ENCODE peak calls at places on chromosome 13, in eight cellular contexts. One of them, this sample, is unnamed.

GRCh38 chr13:104740616-104741222 is 1674.5 kb upstream of the SLC10A2 start:
- DNase-seq in fibroblast of lung: no peak
- DNase-seq in colonic mucosa: no peak
- DNase-seq in neural progenitor cell: no peak
- DNase-seq in HepG2: no peak
- DNase-seq in neuronal stem cell: no peak
- DNase-seq in GM12878: no peak
- DNase-seq in IMR-90: no peak
- DNase-seq in this sample: no peak

GRCh38 chr13:45403081-45403480 is 15.1 kb downstream of the SLC25A30 start:
- DNase-seq in fibroblast of lung: no peak
- DNase-seq in IMR-90: no peak
- DNase-seq in colonic mucosa: no peak
- DNase-seq in neural progenitor cell: no peak
- DNase-seq in HepG2: no peak
- DNase-seq in neuronal stem cell: no peak
- DNase-seq in GM12878: no peak
- DNase-seq in this sample: no peak

GRCh38 chr13:97017322-97017721 is 23.0 kb upstream of the OXGR1 start:
- DNase-seq in IMR-90: no peak
- DNase-seq in HepG2: no peak
- DNase-seq in fibroblast of lung: no peak
- DNase-seq in GM12878: no peak
- DNase-seq in neural progenitor cell: no peak
- DNase-seq in colonic mucosa: no peak
- DNase-seq in neuronal stem cell: no peak
- DNase-seq in this sample: no peak

GRCh38 chr13:85755123-85755522 is 44.1 kb downstream of the SLITRK6 start:
- DNase-seq in HepG2: no peak
- DNase-seq in colonic mucosa: no peak
- DNase-seq in neural progenitor cell: no peak
- DNase-seq in IMR-90: peak; percentile 1
- DNase-seq in fibroblast of lung: peak; percentile 13
- DNase-seq in neuronal stem cell: no peak
- DNase-seq in GM12878: no peak
- DNase-seq in this sample: no peak

GRCh38 chr13:20475927-20476691 is 49.5 kb downstream of the CRYL1 start:
- DNase-seq in GM12878: peak; percentile 65
- DNase-seq in colonic mucosa: no peak
- DNase-seq in fibroblast of lung: peak; percentile 35
- DNase-seq in IMR-90: no peak
- DNase-seq in neuronal stem cell: no peak
- DNase-seq in HepG2: no peak
- DNase-seq in neural progenitor cell: peak; percentile 26
- DNase-seq in this sample: no peak

GRCh38 chr13:45257638-45258338 is 56.9 kb upstream of the KCTD4 start:
- DNase-seq in neural progenitor cell: no peak
- DNase-seq in GM12878: no peak
- DNase-seq in IMR-90: peak; percentile 54
- DNase-seq in fibroblast of lung: peak; percentile 57
- DNase-seq in colonic mucosa: no peak
- DNase-seq in neuronal stem cell: no peak
- DNase-seq in HepG2: no peak
- DNase-seq in this sample: peak; percentile 14

GRCh38 chr13:39144941-39145533 is 106.8 kb downstream of the NHLRC3 start:
- DNase-seq in HepG2: no peak
- DNase-seq in neural progenitor cell: peak; percentile 82
- DNase-seq in fibroblast of lung: peak; percentile 55
- DNase-seq in GM12878: no peak
- DNase-seq in neuronal stem cell: peak; percentile 47
- DNase-seq in colonic mucosa: peak; percentile 52
- DNase-seq in IMR-90: peak; percentile 70
- DNase-seq in this sample: peak; percentile 87

GRCh38 chr13:113906566-113906965 is 42.7 kb upstream of the GAS6 start:
- DNase-seq in HepG2: no peak
- DNase-seq in GM12878: no peak
- DNase-seq in neural progenitor cell: no peak
- DNase-seq in neuronal stem cell: no peak
- DNase-seq in fibroblast of lung: no peak
- DNase-seq in IMR-90: no peak
- DNase-seq in colonic mucosa: peak; percentile 16
- DNase-seq in this sample: no peak

GRCh38 chr13:109700176-109700575 is 86.2 kb downstream of the IRS2 start:
- DNase-seq in fibroblast of lung: peak; percentile 81
- DNase-seq in neural progenitor cell: no peak
- DNase-seq in GM12878: no peak
- DNase-seq in IMR-90: peak; percentile 24
- DNase-seq in neuronal stem cell: no peak
- DNase-seq in HepG2: no peak
- DNase-seq in colonic mucosa: peak; percentile 96
- DNase-seq in this sample: peak; percentile 15

GRCh38 chr13:113962975-113963374 is 10.9 kb downstream of the C13orf46 start:
- DNase-seq in colonic mucosa: no peak
- DNase-seq in HepG2: no peak
- DNase-seq in GM12878: no peak
- DNase-seq in fibroblast of lung: no peak
- DNase-seq in neural progenitor cell: no peak
- DNase-seq in IMR-90: no peak
- DNase-seq in neuronal stem cell: no peak
- DNase-seq in this sample: no peak

GRCh38 chr13:110275931-110276552 is 30.9 kb downstream of the COL4A1 start:
- DNase-seq in HepG2: no peak
- DNase-seq in fibroblast of lung: no peak
- DNase-seq in neuronal stem cell: no peak
- DNase-seq in neural progenitor cell: no peak
- DNase-seq in colonic mucosa: no peak
- DNase-seq in IMR-90: no peak
- DNase-seq in GM12878: no peak
- DNase-seq in this sample: peak; percentile 68

GRCh38 chr13:51524312-51524711 is 60.0 kb upstream of the WDFY2 start:
- DNase-seq in neural progenitor cell: no peak
- DNase-seq in GM12878: no peak
- DNase-seq in fibroblast of lung: peak; percentile 16
- DNase-seq in colonic mucosa: no peak
- DNase-seq in IMR-90: peak; percentile 44
- DNase-seq in neuronal stem cell: no peak
- DNase-seq in HepG2: peak; percentile 95
- DNase-seq in this sample: no peak

GRCh38 chr13:94656766-94657165 is 55.1 kb downstream of the GPR180 start:
- DNase-seq in neural progenitor cell: no peak
- DNase-seq in fibroblast of lung: peak; percentile 96
- DNase-seq in IMR-90: peak; percentile 99
- DNase-seq in colonic mucosa: no peak
- DNase-seq in neuronal stem cell: no peak
- DNase-seq in HepG2: no peak
- DNase-seq in GM12878: peak; percentile 12
- DNase-seq in this sample: peak; percentile 84

GRCh38 chr13:32911506-32911905 is 104.7 kb upstream of the KL start:
- DNase-seq in colonic mucosa: no peak
- DNase-seq in IMR-90: peak; percentile 57
- DNase-seq in fibroblast of lung: no peak
- DNase-seq in GM12878: no peak
- DNase-seq in HepG2: peak; percentile 36
- DNase-seq in neural progenitor cell: peak; percentile 54
- DNase-seq in neuronal stem cell: peak; percentile 9
- DNase-seq in this sample: peak; percentile 59

GRCh38 chr13:111241006-111241755 is 79.3 kb upstream of the TEX29 start:
- DNase-seq in fibroblast of lung: no peak
- DNase-seq in HepG2: no peak
- DNase-seq in GM12878: no peak
- DNase-seq in neuronal stem cell: no peak
- DNase-seq in neural progenitor cell: peak; percentile 45
- DNase-seq in IMR-90: no peak
- DNase-seq in colonic mucosa: no peak
- DNase-seq in this sample: no peak

GRCh38 chr13:33184530-33184929 is 101.0 kb downstream of the STARD13 start:
- DNase-seq in GM12878: no peak
- DNase-seq in colonic mucosa: no peak
- DNase-seq in fibroblast of lung: no peak
- DNase-seq in neuronal stem cell: no peak
- DNase-seq in HepG2: no peak
- DNase-seq in neural progenitor cell: no peak
- DNase-seq in IMR-90: no peak
- DNase-seq in this sample: no peak

GRCh38 chr13:52845766-52846566 is 2.5 kb downstream of the PCDH8 start:
- DNase-seq in neural progenitor cell: peak; percentile 85
- DNase-seq in IMR-90: no peak
- DNase-seq in GM12878: no peak
- DNase-seq in colonic mucosa: peak; percentile 45
- DNase-seq in HepG2: no peak
- DNase-seq in neuronal stem cell: peak; percentile 69
- DNase-seq in fibroblast of lung: peak; percentile 3
- DNase-seq in this sample: no peak

GRCh38 chr13:63455938-63456337 is 2040.3 kb upstream of the PCDH20 start:
- DNase-seq in neuronal stem cell: no peak
- DNase-seq in neural progenitor cell: peak; percentile 17
- DNase-seq in IMR-90: no peak
- DNase-seq in fibroblast of lung: no peak
- DNase-seq in colonic mucosa: no peak
- DNase-seq in GM12878: no peak
- DNase-seq in HepG2: no peak
- DNase-seq in this sample: no peak

GRCh38 chr13:85597790-85598500 is 201.3 kb downstream of the SLITRK6 start:
- DNase-seq in colonic mucosa: no peak
- DNase-seq in fibroblast of lung: peak; percentile 61
- DNase-seq in neural progenitor cell: no peak
- DNase-seq in IMR-90: peak; percentile 73
- DNase-seq in GM12878: no peak
- DNase-seq in HepG2: no peak
- DNase-seq in neuronal stem cell: no peak
- DNase-seq in this sample: no peak

GRCh38 chr13:106683179-106683578 is 115.2 kb upstream of the ARGLU1 start:
- DNase-seq in colonic mucosa: no peak
- DNase-seq in GM12878: no peak
- DNase-seq in fibroblast of lung: no peak
- DNase-seq in neural progenitor cell: no peak
- DNase-seq in HepG2: peak; percentile 39
- DNase-seq in IMR-90: no peak
- DNase-seq in neuronal stem cell: no peak
- DNase-seq in this sample: no peak

DNA sequence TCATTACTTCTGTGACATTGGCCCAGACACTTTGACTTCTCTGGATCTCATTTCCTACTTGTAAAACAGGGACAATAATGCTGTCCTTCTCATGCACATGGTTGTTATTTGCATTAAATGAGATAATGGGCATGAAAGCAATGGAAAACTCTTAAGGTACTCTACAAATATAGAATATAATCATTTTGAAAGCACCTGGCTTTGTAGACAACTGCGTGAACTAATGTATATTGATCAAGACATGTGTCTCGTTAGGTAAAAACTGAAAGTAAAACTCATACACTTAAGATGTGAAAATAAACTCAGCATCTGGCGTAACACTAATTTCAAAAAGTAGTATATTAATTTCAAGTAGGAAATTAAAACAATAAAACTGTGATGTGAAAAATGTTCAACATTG is 220.4 kb downstream of the KCNRG start:
- DNase-seq in neuronal stem cell: no peak
- DNase-seq in colonic mucosa: no peak
- DNase-seq in HepG2: no peak
- DNase-seq in fibroblast of lung: no peak
- DNase-seq in GM12878: no peak
- DNase-seq in neural progenitor cell: no peak
- DNase-seq in IMR-90: no peak
- DNase-seq in this sample: no peak
- H3K9ac ChIP-seq in neuronal stem cell: no peak overlapping the region
- H3K9ac ChIP-seq in colonic mucosa: no peak overlapping the region
- H3K9ac ChIP-seq in HepG2: no peak overlapping the region
- H3K9ac ChIP-seq in fibroblast of lung: no peak overlapping the region
- H3K9ac ChIP-seq in GM12878: no peak overlapping the region
- H3K9ac ChIP-seq in neural progenitor cell: no peak overlapping the region
- H3K9ac ChIP-seq in IMR-90: no peak overlapping the region
- H3K9ac ChIP-seq in this sample: no peak overlapping the region

DNA sequence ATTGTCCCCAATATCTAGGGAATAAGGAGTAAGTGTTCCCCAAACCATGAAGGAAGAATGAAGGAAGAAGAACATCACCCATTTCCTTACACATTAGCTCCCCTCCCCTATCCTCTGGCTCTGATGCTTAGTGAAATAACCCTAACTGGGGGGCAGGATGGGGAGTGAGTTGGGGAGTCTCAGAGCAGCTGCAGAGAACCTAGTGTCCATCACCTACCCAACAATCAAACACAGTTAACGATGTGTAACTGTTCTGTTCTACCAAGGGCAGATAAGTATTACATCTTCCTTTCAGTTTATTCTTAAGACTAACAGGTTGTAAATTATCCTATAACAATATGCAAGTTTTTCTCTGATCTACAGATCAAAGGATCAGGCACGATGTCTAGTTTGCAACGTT is 12.8 kb downstream of the ELF1 start:
- DNase-seq in GM12878: no peak
- DNase-seq in neuronal stem cell: no peak
- DNase-seq in neural progenitor cell: no peak
- DNase-seq in colonic mucosa: no peak
- DNase-seq in IMR-90: no peak
- DNase-seq in fibroblast of lung: no peak
- DNase-seq in HepG2: no peak
- DNase-seq in this sample: no peak
- H3K9ac ChIP-seq in GM12878: peak overlapping the region; percentile 45
- H3K9ac ChIP-seq in neuronal stem cell: no peak overlapping the region
- H3K9ac ChIP-seq in neural progenitor cell: no peak overlapping the region
- H3K9ac ChIP-seq in colonic mucosa: no peak overlapping the region
- H3K9ac ChIP-seq in IMR-90: no peak overlapping the region
- H3K9ac ChIP-seq in fibroblast of lung: no peak overlapping the region
- H3K9ac ChIP-seq in HepG2: no peak overlapping the region
- H3K9ac ChIP-seq in this sample: no peak overlapping the region

DNA sequence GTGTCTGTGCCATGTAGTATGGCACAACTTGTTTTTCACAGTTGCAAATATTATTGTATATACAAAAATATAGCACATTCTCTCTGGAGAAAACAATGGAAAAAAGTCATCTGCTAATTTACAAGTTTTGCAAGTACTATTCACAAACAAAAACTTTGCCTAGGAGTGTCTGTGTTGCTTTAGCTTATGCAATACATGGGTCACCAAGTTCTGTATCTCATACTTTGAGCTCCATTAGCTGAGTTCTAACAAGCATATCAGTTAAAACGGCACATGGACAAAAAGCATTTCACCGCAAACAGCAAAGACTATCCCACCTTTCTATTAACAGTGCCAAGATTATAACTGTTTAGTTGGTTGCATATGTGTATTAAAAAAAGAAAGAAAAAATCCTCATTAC is 4.6 kb downstream of the SPRY2 start:
- DNase-seq in fibroblast of lung: peak; percentile 42
- DNase-seq in GM12878: no peak
- DNase-seq in neuronal stem cell: no peak
- DNase-seq in neural progenitor cell: no peak
- DNase-seq in HepG2: no peak
- DNase-seq in colonic mucosa: no peak
- DNase-seq in IMR-90: peak; percentile 18
- DNase-seq in this sample: peak; percentile 67
- H3K9ac ChIP-seq in fibroblast of lung: no peak overlapping the region
- H3K9ac ChIP-seq in GM12878: no peak overlapping the region
- H3K9ac ChIP-seq in neuronal stem cell: no peak overlapping the region
- H3K9ac ChIP-seq in neural progenitor cell: no peak overlapping the region
- H3K9ac ChIP-seq in HepG2: no peak overlapping the region
- H3K9ac ChIP-seq in colonic mucosa: no peak overlapping the region
- H3K9ac ChIP-seq in IMR-90: no peak overlapping the region
- H3K9ac ChIP-seq in this sample: peak overlapping the region; percentile 95

DNA sequence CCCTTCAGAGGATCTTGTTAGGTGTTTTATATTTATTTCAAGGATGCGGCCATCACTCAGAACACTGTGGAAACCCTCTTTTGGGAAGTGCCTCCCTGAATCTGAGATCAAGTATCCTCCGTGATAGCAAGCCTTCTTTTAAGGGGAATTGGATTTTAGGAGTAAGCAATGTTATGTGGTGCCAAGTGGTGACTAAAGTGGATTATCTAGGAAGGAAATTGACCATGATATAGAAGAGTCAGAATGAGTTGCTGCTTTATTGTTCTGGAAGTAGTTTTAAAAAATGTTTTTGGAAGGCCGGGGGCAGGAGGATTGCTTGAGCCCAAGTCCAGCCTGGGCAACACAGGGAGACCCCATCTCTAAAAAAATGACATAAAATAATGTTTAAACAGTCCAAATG is 6.7 kb downstream of the ERCC5 start:
- DNase-seq in fibroblast of lung: no peak
- DNase-seq in GM12878: no peak
- DNase-seq in colonic mucosa: no peak
- DNase-seq in neuronal stem cell: no peak
- DNase-seq in IMR-90: no peak
- DNase-seq in neural progenitor cell: no peak
- DNase-seq in HepG2: no peak
- DNase-seq in this sample: no peak
- H3K9ac ChIP-seq in fibroblast of lung: no peak overlapping the region
- H3K9ac ChIP-seq in GM12878: no peak overlapping the region
- H3K9ac ChIP-seq in colonic mucosa: no peak overlapping the region
- H3K9ac ChIP-seq in neuronal stem cell: no peak overlapping the region
- H3K9ac ChIP-seq in IMR-90: no peak overlapping the region
- H3K9ac ChIP-seq in neural progenitor cell: no peak overlapping the region
- H3K9ac ChIP-seq in HepG2: no peak overlapping the region
- H3K9ac ChIP-seq in this sample: no peak overlapping the region

This sample was measured in adipocyte.